ENCODE peak calls at places on chromosomes 12 and 14, in seven cellular contexts. One of them, this sample, is unnamed. For H3K4me1, the result is how much of the 10 kb centered on the place peaks cover.

GRCh38 chr14:80278293-80279037 is 67.2 kb upstream of the DIO2 start:
- DNase-seq in prostate gland: no peak
- DNase-seq in upper lobe of left lung: no peak
- DNase-seq in IMR-90: peak
- DNase-seq in HCT116: no peak
- DNase-seq in uterus: no peak
- DNase-seq in stomach: peak
- DNase-seq in this sample: no peak

GRCh38 chr14:32300146-32300545 is 29.0 kb upstream of the AKAP6 start:
- DNase-seq in uterus: no peak
- DNase-seq in prostate gland: no peak
- DNase-seq in upper lobe of left lung: peak
- DNase-seq in HCT116: no peak
- DNase-seq in stomach: no peak
- DNase-seq in IMR-90: no peak
- DNase-seq in this sample: no peak

GRCh38 chr14:42715316-42715715 is 1108.6 kb downstream of the LRFN5 start:
- DNase-seq in stomach: no peak
- DNase-seq in IMR-90: peak
- DNase-seq in upper lobe of left lung: no peak
- DNase-seq in prostate gland: no peak
- DNase-seq in HCT116: no peak
- DNase-seq in uterus: no peak
- DNase-seq in this sample: no peak

GRCh38 chr12:26287666-26288408 is 92.5 kb downstream of the SSPN start:
- DNase-seq in HCT116: no peak
- DNase-seq in prostate gland: peak
- DNase-seq in stomach: peak
- DNase-seq in upper lobe of left lung: peak
- DNase-seq in IMR-90: no peak
- DNase-seq in uterus: peak
- DNase-seq in this sample: no peak

GRCh38 chr12:89477633-89478279 is 46.8 kb downstream of the GALNT4 start:
- DNase-seq in prostate gland: no peak
- DNase-seq in uterus: no peak
- DNase-seq in IMR-90: no peak
- DNase-seq in upper lobe of left lung: no peak
- DNase-seq in HCT116: no peak
- DNase-seq in stomach: no peak
- DNase-seq in this sample: no peak

GRCh38 chr12:52951126-52951525 is 2.2 kb downstream of the KRT18 start:
- DNase-seq in IMR-90: no peak
- DNase-seq in prostate gland: no peak
- DNase-seq in HCT116: no peak
- DNase-seq in uterus: no peak
- DNase-seq in upper lobe of left lung: no peak
- DNase-seq in stomach: no peak
- DNase-seq in this sample: no peak

GRCh38 chr12:20807192-20808080 is 3.1 kb upstream of the SLCO1B3 start:
- DNase-seq in uterus: no peak
- DNase-seq in prostate gland: no peak
- DNase-seq in upper lobe of left lung: peak
- DNase-seq in HCT116: no peak
- DNase-seq in IMR-90: no peak
- DNase-seq in stomach: no peak
- DNase-seq in this sample: no peak

GRCh38 chr14:71380271-71380670 is 473.0 kb downstream of the PCNX1 start:
- DNase-seq in upper lobe of left lung: no peak
- DNase-seq in HCT116: no peak
- DNase-seq in stomach: no peak
- DNase-seq in prostate gland: no peak
- DNase-seq in uterus: no peak
- DNase-seq in IMR-90: peak
- DNase-seq in this sample: no peak

GRCh38 chr12:81991868-81992267 is 232.7 kb upstream of the PPFIA2 start:
- DNase-seq in prostate gland: no peak
- DNase-seq in HCT116: no peak
- DNase-seq in uterus: no peak
- DNase-seq in IMR-90: no peak
- DNase-seq in upper lobe of left lung: no peak
- DNase-seq in stomach: no peak
- DNase-seq in this sample: no peak

GRCh38 chr14:85444685-85445084 is 85.3 kb upstream of the FLRT2 start:
- DNase-seq in HCT116: no peak
- DNase-seq in stomach: no peak
- DNase-seq in IMR-90: peak
- DNase-seq in uterus: no peak
- DNase-seq in upper lobe of left lung: no peak
- DNase-seq in prostate gland: no peak
- DNase-seq in this sample: no peak

GRCh38 chr12:19799886-19800602 is 360.8 kb downstream of the AEBP2 start:
- DNase-seq in stomach: no peak
- DNase-seq in uterus: no peak
- DNase-seq in HCT116: no peak
- DNase-seq in upper lobe of left lung: no peak
- DNase-seq in IMR-90: no peak
- DNase-seq in prostate gland: no peak
- DNase-seq in this sample: no peak

GRCh38 chr14:33052899-33053400 is 114.3 kb downstream of the NPAS3 start:
- DNase-seq in uterus: no peak
- DNase-seq in HCT116: no peak
- DNase-seq in stomach: no peak
- DNase-seq in IMR-90: no peak
- DNase-seq in upper lobe of left lung: no peak
- DNase-seq in prostate gland: no peak
- DNase-seq in this sample: no peak

GRCh38 chr12:93894391-93895095 is 217.4 kb downstream of the CRADD start:
- DNase-seq in prostate gland: peak
- DNase-seq in upper lobe of left lung: peak
- DNase-seq in HCT116: no peak
- DNase-seq in stomach: no peak
- DNase-seq in IMR-90: peak
- DNase-seq in uterus: peak
- DNase-seq in this sample: peak

GRCh38 chr12:103161582-103161981 is 204.1 kb downstream of the ASCL1 start:
- DNase-seq in uterus: no peak
- DNase-seq in upper lobe of left lung: no peak
- DNase-seq in prostate gland: no peak
- DNase-seq in stomach: no peak
- DNase-seq in IMR-90: no peak
- DNase-seq in HCT116: no peak
- DNase-seq in this sample: no peak

GRCh38 chr12:118850244-118850825 is 131.0 kb upstream of the SRRM4 start:
- DNase-seq in IMR-90: no peak
- DNase-seq in stomach: no peak
- DNase-seq in uterus: no peak
- DNase-seq in upper lobe of left lung: no peak
- DNase-seq in prostate gland: no peak
- DNase-seq in HCT116: peak
- DNase-seq in this sample: no peak

GRCh38 chr14:105120056-105120455 is 48.5 kb downstream of the JAG2 start:
- DNase-seq in prostate gland: no peak
- DNase-seq in HCT116: no peak
- DNase-seq in stomach: no peak
- DNase-seq in upper lobe of left lung: no peak
- DNase-seq in uterus: no peak
- DNase-seq in IMR-90: no peak
- DNase-seq in this sample: no peak

GRCh38 chr14:23141706-23142467 is 22.8 kb upstream of the CEBPE start:
- DNase-seq in IMR-90: peak
- DNase-seq in stomach: peak
- DNase-seq in upper lobe of left lung: no peak
- DNase-seq in uterus: peak
- DNase-seq in prostate gland: peak
- DNase-seq in HCT116: no peak
- DNase-seq in this sample: no peak

GRCh38 chr12:95169368-95169767 is 47.9 kb downstream of the FGD6 start:
- DNase-seq in prostate gland: no peak
- DNase-seq in stomach: peak
- DNase-seq in upper lobe of left lung: no peak
- DNase-seq in HCT116: peak
- DNase-seq in uterus: no peak
- DNase-seq in IMR-90: peak
- DNase-seq in this sample: no peak

GRCh38 chr14:35978561-35978960 is 152.4 kb downstream of the BRMS1L start:
- DNase-seq in stomach: no peak
- DNase-seq in IMR-90: no peak
- DNase-seq in prostate gland: no peak
- DNase-seq in HCT116: no peak
- DNase-seq in uterus: no peak
- DNase-seq in upper lobe of left lung: no peak
- DNase-seq in this sample: no peak

GRCh38 chr14:75981426-75981825 is 369 bp downstream of the TGFB3 start:
- DNase-seq in prostate gland: no peak
- DNase-seq in upper lobe of left lung: no peak
- DNase-seq in HCT116: no peak
- DNase-seq in IMR-90: no peak
- DNase-seq in stomach: no peak
- DNase-seq in uterus: peak
- DNase-seq in this sample: no peak

GRCh38 chr14:81519200-81519998 is 14.3 kb downstream of the SEL1L start:
- DNase-seq in HCT116: no peak
- DNase-seq in upper lobe of left lung: no peak
- DNase-seq in stomach: no peak
- DNase-seq in prostate gland: no peak
- DNase-seq in IMR-90: no peak
- DNase-seq in uterus: no peak
- DNase-seq in this sample: no peak

GRCh38 chr12:76558684-76559276 is 791 bp downstream of the OSBPL8 start:
- DNase-seq in upper lobe of left lung: peak
- DNase-seq in prostate gland: peak
- DNase-seq in stomach: peak
- DNase-seq in IMR-90: peak
- DNase-seq in HCT116: no peak
- DNase-seq in uterus: peak
- DNase-seq in this sample: peak

GRCh38 chr12:122865268-122866231 is 30.3 kb downstream of the HIP1R start:
- DNase-seq in upper lobe of left lung: peak
- DNase-seq in HCT116: peak
- DNase-seq in uterus: no peak
- DNase-seq in prostate gland: no peak
- DNase-seq in IMR-90: no peak
- DNase-seq in stomach: peak
- DNase-seq in this sample: peak

GRCh38 chr14:101719045-101719645 is 42.4 kb upstream of the PPP2R5C start:
- DNase-seq in uterus: no peak
- DNase-seq in upper lobe of left lung: no peak
- DNase-seq in prostate gland: no peak
- DNase-seq in stomach: peak
- DNase-seq in IMR-90: no peak
- DNase-seq in HCT116: no peak
- DNase-seq in this sample: no peak

GRCh38 chr14:49593016-49593415 is 5.7 kb upstream of the LRR1 start:
- DNase-seq in HCT116: no peak
- DNase-seq in prostate gland: no peak
- DNase-seq in stomach: no peak
- DNase-seq in uterus: no peak
- DNase-seq in upper lobe of left lung: no peak
- DNase-seq in IMR-90: peak
- DNase-seq in this sample: no peak

GRCh38 chr12:110354172-110354780 is 49.2 kb downstream of the ANAPC7 start:
- DNase-seq in stomach: no peak
- DNase-seq in IMR-90: peak
- DNase-seq in uterus: no peak
- DNase-seq in prostate gland: no peak
- DNase-seq in HCT116: no peak
- DNase-seq in upper lobe of left lung: no peak
- DNase-seq in this sample: no peak
- TF ChIP-seq POLR2A in stomach: no peak
- TF ChIP-seq POLR2A in IMR-90: no peak
- TF ChIP-seq POLR2A in uterus: no peak
- TF ChIP-seq POLR2A in prostate gland: no peak
- TF ChIP-seq POLR2A in HCT116: no peak
- TF ChIP-seq POLR2A in upper lobe of left lung: no peak
- TF ChIP-seq POLR2A in this sample: no peak

GRCh38 chr14:68945585-68946289 is 33.4 kb downstream of the ACTN1 start:
- DNase-seq in stomach: no peak
- DNase-seq in upper lobe of left lung: no peak
- DNase-seq in uterus: peak
- DNase-seq in prostate gland: no peak
- DNase-seq in HCT116: no peak
- DNase-seq in IMR-90: no peak
- DNase-seq in this sample: no peak
- H3K4me1 ChIP-seq in stomach: half or more
- H3K4me1 ChIP-seq in upper lobe of left lung: half or more
- H3K4me1 ChIP-seq in uterus: under half
- H3K4me1 ChIP-seq in prostate gland: under half
- H3K4me1 ChIP-seq in HCT116: under half
- H3K4me1 ChIP-seq in IMR-90: half or more
- H3K4me1 ChIP-seq in this sample: under half

GRCh38 chr14:69776875-69777453 is 10.0 kb downstream of the SRSF5 start:
- DNase-seq in stomach: no peak
- DNase-seq in IMR-90: no peak
- DNase-seq in uterus: no peak
- DNase-seq in upper lobe of left lung: no peak
- DNase-seq in prostate gland: no peak
- DNase-seq in HCT116: no peak
- DNase-seq in this sample: no peak
- TF ChIP-seq POLR2A in stomach: no peak
- TF ChIP-seq POLR2A in IMR-90: no peak
- TF ChIP-seq POLR2A in uterus: no peak
- TF ChIP-seq POLR2A in upper lobe of left lung: no peak
- TF ChIP-seq POLR2A in prostate gland: no peak
- TF ChIP-seq POLR2A in HCT116: no peak
- TF ChIP-seq POLR2A in this sample: no peak

DNA sequence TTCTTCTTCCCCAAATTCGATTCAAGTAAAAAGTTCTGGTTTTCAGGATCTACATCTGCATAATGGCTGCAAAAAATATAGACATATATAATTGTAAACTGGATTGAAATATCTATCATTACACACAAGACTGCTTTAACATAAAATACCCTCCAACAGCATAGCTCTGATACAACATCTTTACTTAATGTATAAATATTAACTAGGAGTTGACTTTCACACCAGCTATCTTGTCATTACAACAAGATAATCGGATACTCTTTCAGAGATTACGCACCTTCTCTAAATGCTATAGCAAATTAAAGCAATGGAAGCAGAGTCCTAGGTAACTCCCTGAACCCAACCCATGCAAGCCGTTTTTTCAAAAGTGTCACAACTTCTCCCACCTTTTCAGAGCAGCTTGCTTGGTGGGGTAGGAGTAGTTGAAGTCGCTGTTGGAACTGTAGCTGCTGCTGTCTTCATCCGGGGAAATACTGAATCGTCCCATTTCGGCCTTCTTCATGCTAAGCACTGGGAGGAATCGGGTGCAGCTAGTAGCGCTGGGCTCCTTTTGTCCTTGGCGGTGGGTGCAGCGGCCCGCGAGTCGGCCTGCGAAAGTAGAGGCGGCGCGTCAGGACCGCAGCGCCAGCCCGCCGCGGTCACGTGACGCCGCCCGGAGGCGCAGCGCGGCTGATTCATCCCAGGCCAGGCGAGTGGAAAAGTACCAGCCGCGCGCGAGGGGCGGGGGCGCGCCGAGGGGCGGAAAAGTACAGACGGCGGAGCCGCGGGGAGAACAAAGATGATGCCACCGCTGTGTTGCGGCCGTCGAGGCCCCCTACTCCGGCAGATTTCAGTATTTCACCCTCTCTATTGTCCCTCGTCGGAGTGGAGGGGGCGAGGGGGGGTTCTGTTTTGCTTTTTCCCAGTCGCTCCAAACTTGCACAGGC is 1.5 kb downstream of the SLC38A2 start:
- DNase-seq in prostate gland: peak
- DNase-seq in stomach: peak
- DNase-seq in upper lobe of left lung: peak
- DNase-seq in IMR-90: peak
- DNase-seq in HCT116: no peak
- DNase-seq in uterus: peak
- DNase-seq in this sample: peak
- H3K4me1 ChIP-seq in prostate gland: under half
- H3K4me1 ChIP-seq in stomach: under half
- H3K4me1 ChIP-seq in upper lobe of left lung: half or more
- H3K4me1 ChIP-seq in IMR-90: under half
- H3K4me1 ChIP-seq in HCT116: under half
- H3K4me1 ChIP-seq in uterus: under half
- H3K4me1 ChIP-seq in this sample: half or more